ENCODE peak calls at places on chromosomes 12 and 14, in nine cellular contexts. One of them, this sample, is unnamed.

GRCh38 chr12:9256341-9256740 is 48.1 kb upstream of the PZP start:
- DNase-seq in amygdala: no peak
- DNase-seq in HEK293T: no peak
- DNase-seq in CD8-positive, alpha-beta memory T cell: no peak
- DNase-seq in cardiac muscle cell: no peak
- DNase-seq in hippocampal formation: no peak
- DNase-seq in SJSA1: no peak
- DNase-seq in epithelial cell of prostate: no peak
- DNase-seq in naive thymus-derived CD8-positive, alpha-beta T cell: no peak
- DNase-seq in this sample: no peak

GRCh38 chr14:99175331-99176155 is 96.5 kb downstream of the BCL11B start:
- DNase-seq in amygdala: no peak
- DNase-seq in HEK293T: no peak
- DNase-seq in CD8-positive, alpha-beta memory T cell: no peak
- DNase-seq in cardiac muscle cell: no peak
- DNase-seq in hippocampal formation: no peak
- DNase-seq in SJSA1: peak; percentile 31
- DNase-seq in epithelial cell of prostate: no peak
- DNase-seq in naive thymus-derived CD8-positive, alpha-beta T cell: no peak
- DNase-seq in this sample: no peak

GRCh38 chr14:59254911-59255545 is 66.6 kb downstream of the DAAM1 start:
- DNase-seq in amygdala: no peak
- DNase-seq in HEK293T: no peak
- DNase-seq in CD8-positive, alpha-beta memory T cell: no peak
- DNase-seq in cardiac muscle cell: no peak
- DNase-seq in hippocampal formation: no peak
- DNase-seq in SJSA1: no peak
- DNase-seq in epithelial cell of prostate: no peak
- DNase-seq in naive thymus-derived CD8-positive, alpha-beta T cell: no peak
- DNase-seq in this sample: no peak

GRCh38 chr12:39619660-39620433 is at the start of gene ABCD2:
- DNase-seq in amygdala: peak; percentile 78
- DNase-seq in HEK293T: peak; percentile 68
- DNase-seq in CD8-positive, alpha-beta memory T cell: peak; percentile 83
- DNase-seq in cardiac muscle cell: peak; percentile 89
- DNase-seq in hippocampal formation: peak; percentile 68
- DNase-seq in SJSA1: peak; percentile 45
- DNase-seq in epithelial cell of prostate: no peak
- DNase-seq in naive thymus-derived CD8-positive, alpha-beta T cell: peak; percentile 71
- DNase-seq in this sample: peak; percentile 85

GRCh38 chr14:37622231-37622923 is 26.9 kb downstream of the TTC6 start:
- DNase-seq in amygdala: no peak
- DNase-seq in HEK293T: no peak
- DNase-seq in CD8-positive, alpha-beta memory T cell: no peak
- DNase-seq in cardiac muscle cell: peak; percentile 38
- DNase-seq in hippocampal formation: no peak
- DNase-seq in SJSA1: no peak
- DNase-seq in epithelial cell of prostate: no peak
- DNase-seq in naive thymus-derived CD8-positive, alpha-beta T cell: no peak
- DNase-seq in this sample: no peak

GRCh38 chr14:105492051-105492965 is 1.3 kb downstream of the TEDC1 start:
- DNase-seq in amygdala: no peak
- DNase-seq in HEK293T: no peak
- DNase-seq in CD8-positive, alpha-beta memory T cell: no peak
- DNase-seq in cardiac muscle cell: no peak
- DNase-seq in hippocampal formation: no peak
- DNase-seq in SJSA1: no peak
- DNase-seq in epithelial cell of prostate: no peak
- DNase-seq in naive thymus-derived CD8-positive, alpha-beta T cell: no peak
- DNase-seq in this sample: peak; percentile 89

GRCh38 chr12:94689002-94689645 is 38.8 kb upstream of the TMCC3 start:
- DNase-seq in amygdala: no peak
- DNase-seq in HEK293T: no peak
- DNase-seq in CD8-positive, alpha-beta memory T cell: no peak
- DNase-seq in cardiac muscle cell: no peak
- DNase-seq in hippocampal formation: no peak
- DNase-seq in SJSA1: no peak
- DNase-seq in epithelial cell of prostate: no peak
- DNase-seq in naive thymus-derived CD8-positive, alpha-beta T cell: no peak
- DNase-seq in this sample: no peak

GRCh38 chr14:88296343-88296742 is 26.7 kb downstream of the KCNK10 start:
- DNase-seq in amygdala: no peak
- DNase-seq in HEK293T: no peak
- DNase-seq in CD8-positive, alpha-beta memory T cell: no peak
- DNase-seq in cardiac muscle cell: no peak
- DNase-seq in hippocampal formation: no peak
- DNase-seq in SJSA1: no peak
- DNase-seq in epithelial cell of prostate: no peak
- DNase-seq in naive thymus-derived CD8-positive, alpha-beta T cell: no peak
- DNase-seq in this sample: no peak

GRCh38 chr14:92848941-92849340 is 54.8 kb downstream of the GOLGA5 start:
- DNase-seq in amygdala: no peak
- DNase-seq in HEK293T: no peak
- DNase-seq in CD8-positive, alpha-beta memory T cell: no peak
- DNase-seq in cardiac muscle cell: no peak
- DNase-seq in hippocampal formation: no peak
- DNase-seq in SJSA1: no peak
- DNase-seq in epithelial cell of prostate: no peak
- DNase-seq in naive thymus-derived CD8-positive, alpha-beta T cell: no peak
- DNase-seq in this sample: no peak

This sample was measured in spleen.